ENCODE peak calls at places on chromosomes 1 and 21, in nine cellular contexts. M is left lung; P is aorta; H is CD8-positive, alpha-beta T cell; B is RWPE2; X is pancreas; E is PC-3; S is lower lobe of right lung; L is heart left ventricle. G is an unnamed sample. For H3K36me3, the result is how much of the 10 kb centered on the place peaks cover.

GRCh38 chr1:193457676-193458075 is 271.3 kb upstream of the B3GALT2 start:
- ATAC-seq in M (no peak), P (no peak), H (peak), B (no peak), X (peak), E (no peak), S (no peak), L (no peak), G (no peak)

GRCh38 chr1:157034137-157034800 is 11.3 kb downstream of the ARHGEF11 start:
- ATAC-seq in M (no peak), P (no peak), H (no peak), B (no peak), X (peak), E (peak), S (no peak), L (no peak), G (no peak)

GRCh38 chr1:203534526-203534925 is 40.6 kb downstream of the OPTC start:
- ATAC-seq in M (no peak), P (peak), H (no peak), B (peak), X (peak), E (peak), S (no peak), L (no peak), G (peak)

GRCh38 chr21:31078216-31078615 is 39.9 kb upstream of the KRTAP19-8 start:
- ATAC-seq in M (no peak), P (no peak), H (no peak), B (no peak), X (no peak), E (no peak), S (no peak), L (no peak), G (no peak)

GRCh38 chr1:71839876-71840275 is 442.5 kb downstream of the NEGR1 start:
- ATAC-seq in M (no peak), P (no peak), H (no peak), B (no peak), X (no peak), E (no peak), S (no peak), L (no peak), G (no peak)

GRCh38 chr1:162397039-162397448 is 14.9 kb downstream of the SH2D1B start:
- ATAC-seq in M (no peak), P (no peak), H (no peak), B (no peak), X (no peak), E (peak), S (no peak), L (no peak), G (peak)

GRCh38 chr1:20124451-20125057 is 5.2 kb upstream of the PLA2G2D start:
- ATAC-seq in M (peak), P (no peak), H (no peak), B (peak), X (peak), E (peak), S (peak), L (no peak), G (peak)

GRCh38 chr1:192066202-192066601 is 92.1 kb upstream of the RGS18 start:
- ATAC-seq in M (no peak), P (no peak), H (no peak), B (no peak), X (no peak), E (no peak), S (no peak), L (no peak), G (no peak)

GRCh38 chr1:154497026-154497806 is 4.8 kb upstream of the TDRD10 start:
- ATAC-seq in M (peak), P (no peak), H (peak), B (no peak), X (peak), E (no peak), S (peak), L (peak), G (no peak)

GRCh38 chr1:48493970-48494769 is 22.2 kb upstream of the SPATA6 start:
- ATAC-seq in M (peak), P (peak), H (no peak), B (peak), X (peak), E (peak), S (peak), L (no peak), G (peak)

GRCh38 chr1:9836632-9836960 is 12.8 kb upstream of the CLSTN1 start:
- ATAC-seq in M (no peak), P (no peak), H (no peak), B (peak), X (no peak), E (no peak), S (no peak), L (no peak), G (no peak)

GRCh38 chr1:180527270-180527669 is 24.9 kb upstream of the ACBD6 start:
- ATAC-seq in M (peak), P (no peak), H (no peak), B (no peak), X (peak), E (peak), S (peak), L (no peak), G (no peak)

GRCh38 chr1:158819461-158820443 is 11.4 kb upstream of the MNDA start:
- ATAC-seq in M (peak), P (no peak), H (peak), B (peak), X (peak), E (no peak), S (peak), L (no peak), G (no peak)

GRCh38 chr1:182149411-182149965 is 88.0 kb upstream of the ZNF648 start:
- ATAC-seq in M (peak), P (peak), H (no peak), B (peak), X (peak), E (peak), S (peak), L (peak), G (peak)

GRCh38 chr1:15246960-15247614 is at the start of gene FHAD1:
- ATAC-seq in M (peak), P (peak), H (peak), B (peak), X (peak), E (no peak), S (peak), L (no peak), G (peak)

GRCh38 chr1:67572594-67573221 is 112.3 kb upstream of the GADD45A start:
- ATAC-seq in M (peak), P (peak), H (no peak), B (peak), X (peak), E (no peak), S (peak), L (peak), G (no peak)

GRCh38 chr1:7008975-7009740 is 223.9 kb downstream of the CAMTA1 start:
- ATAC-seq in M (no peak), P (no peak), H (no peak), B (no peak), X (no peak), E (no peak), S (no peak), L (no peak), G (no peak)

GRCh38 chr1:202600432-202601041 is 109.7 kb downstream of the SYT2 start:
- ATAC-seq in M (no peak), P (peak), H (no peak), B (peak), X (no peak), E (no peak), S (no peak), L (no peak), G (no peak)

GRCh38 chr1:218492840-218493239 is 147.7 kb downstream of the TGFB2 start:
- ATAC-seq in M (no peak), P (no peak), H (no peak), B (no peak), X (no peak), E (peak), S (no peak), L (no peak), G (no peak)

GRCh38 chr21:35904995-35905972 is 155.0 kb downstream of the SETD4 start:
- ATAC-seq in M (peak), P (peak), H (no peak), B (no peak), X (peak), E (no peak), S (peak), L (peak), G (peak)

GRCh38 chr1:117346206-117346928 is 20.9 kb upstream of the MAN1A2 start:
- ATAC-seq in M (no peak), P (no peak), H (no peak), B (peak), X (peak), E (peak), S (no peak), L (no peak), G (no peak)

GRCh38 chr21:33847586-33848251 is 67.9 kb downstream of the ATP5PO start:
- ATAC-seq in M (no peak), P (no peak), H (no peak), B (no peak), X (no peak), E (no peak), S (no peak), L (no peak), G (no peak)

GRCh38 chr21:33850401-33850800 is 65.2 kb downstream of the ATP5PO start:
- ATAC-seq in M (no peak), P (no peak), H (no peak), B (no peak), X (no peak), E (no peak), S (no peak), L (no peak), G (no peak)

GRCh38 chr21:33850985-33851384 is 64.6 kb downstream of the ATP5PO start:
- ATAC-seq in M (no peak), P (no peak), H (no peak), B (no peak), X (no peak), E (no peak), S (no peak), L (no peak), G (no peak)

GRCh38 chr21:33848252-33848953 is 67.2 kb downstream of the ATP5PO start:
- ATAC-seq in M (no peak), P (no peak), H (no peak), B (peak), X (no peak), E (peak), S (no peak), L (no peak), G (no peak)

GRCh38 chr21:33849839-33850238 is 65.8 kb downstream of the ATP5PO start:
- ATAC-seq in M (no peak), P (no peak), H (no peak), B (peak), X (no peak), E (peak), S (no peak), L (no peak), G (no peak)
- H3K36me3 ChIP-seq in M (under half), P (under half), H (under half), B (under half), X (under half), E (under half), S (under half), L (under half), G (under half)

DNA sequence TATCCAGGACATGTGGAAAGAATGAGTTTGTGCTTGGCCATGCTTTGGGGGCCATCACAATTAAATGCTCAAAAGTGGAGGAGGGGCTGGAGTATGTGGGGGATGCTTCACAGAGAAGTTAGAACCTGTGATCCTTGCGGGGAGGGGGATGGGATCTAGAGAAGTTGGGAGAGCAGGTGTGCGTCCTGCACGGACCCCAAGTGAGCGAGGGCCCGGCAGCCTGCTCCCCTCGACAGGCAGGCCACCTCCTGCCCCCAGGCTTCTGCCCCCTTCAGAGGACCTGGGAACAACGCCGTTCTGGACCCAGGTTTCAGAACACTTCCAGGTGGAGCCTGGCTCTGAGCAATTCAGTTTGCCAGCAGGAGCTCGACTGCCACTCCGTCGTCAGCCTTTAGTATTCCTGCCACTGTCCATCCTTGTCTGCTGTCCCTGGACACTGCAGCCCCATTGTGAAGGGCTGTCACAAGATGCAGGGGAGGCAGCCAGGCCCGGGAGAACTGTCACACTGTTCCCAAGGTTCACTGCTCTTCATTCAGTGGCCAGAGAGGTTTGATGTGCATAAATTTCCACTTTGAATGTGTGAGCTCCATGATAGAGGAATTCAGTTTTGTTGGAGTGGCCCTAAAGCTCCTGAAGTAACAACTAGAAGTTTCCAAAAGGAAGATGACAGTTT is 112.2 kb downstream of the DHRS3 start:
- ATAC-seq in M (no peak), P (no peak), H (no peak), B (no peak), X (no peak), E (no peak), S (no peak), L (no peak), G (no peak)
- H3K36me3 ChIP-seq in M (under half), P (under half), H (under half), B (under half), X (under half), E (under half), S (under half), L (half or more), G (under half)

GRCh38 chr1:197106869-197107268 is 39.6 kb downstream of the ASPM start:
- ATAC-seq in M (no peak), P (no peak), H (no peak), B (no peak), X (no peak), E (no peak), S (no peak), L (no peak), G (no peak)
- H3K36me3 ChIP-seq in M (under half), P (under half), H (under half), B (half or more), X (under half), E (under half), S (under half), L (under half), G (under half)

GRCh38 chr1:17016317-17016661 is 4.6 kb upstream of the ATP13A2 start:
- ATAC-seq in M (no peak), P (no peak), H (no peak), B (peak), X (no peak), E (peak), S (no peak), L (no peak), G (no peak)

GRCh38 chr1:17021896-17022295 is 10.2 kb upstream of the ATP13A2 start:
- ATAC-seq in M (no peak), P (no peak), H (no peak), B (no peak), X (no peak), E (no peak), S (no peak), L (no peak), G (no peak)

GRCh38 chr1:17017435-17017834 is 5.7 kb upstream of the ATP13A2 start:
- ATAC-seq in M (no peak), P (no peak), H (no peak), B (no peak), X (no peak), E (no peak), S (no peak), L (no peak), G (no peak)

GRCh38 chr1:17020502-17020901 is 8.8 kb upstream of the ATP13A2 start:
- ATAC-seq in M (no peak), P (no peak), H (no peak), B (no peak), X (no peak), E (no peak), S (no peak), L (no peak), G (no peak)

DNA sequence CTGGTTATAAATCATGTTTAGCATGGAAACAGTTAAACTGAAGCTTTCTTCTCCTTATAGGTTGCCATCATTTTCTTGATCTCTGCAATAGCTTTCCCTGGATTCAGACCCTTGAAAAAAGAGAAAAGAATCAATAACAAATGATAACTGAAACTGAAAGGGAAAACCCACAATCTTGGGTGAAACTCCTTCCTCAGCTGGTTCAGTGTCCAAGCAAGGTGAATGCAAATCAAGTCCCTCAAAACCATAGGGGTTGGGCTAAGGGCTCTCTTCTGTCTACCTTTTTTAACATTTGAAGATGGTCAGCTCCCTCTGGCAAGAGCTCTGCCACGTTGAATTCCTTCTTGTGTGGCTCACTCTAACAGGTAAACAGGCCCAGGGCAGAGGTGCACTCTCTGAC is 7.1 kb upstream of the ATP13A2 start:
- ATAC-seq in M (no peak), P (no peak), H (no peak), B (no peak), X (peak), E (no peak), S (no peak), L (no peak), G (no peak)
- H3K36me3 ChIP-seq in M (under half), P (under half), H (under half), B (half or more), X (half or more), E (under half), S (half or more), L (half or more), G (half or more)

GRCh38 chr1:28565040-28565439 is 12.2 kb downstream of the TRNAU1AP start:
- ATAC-seq in M (peak), P (no peak), H (no peak), B (no peak), X (no peak), E (no peak), S (peak), L (no peak), G (no peak)

GRCh38 chr1:28566931-28567330 is 14.0 kb downstream of the TRNAU1AP start:
- ATAC-seq in M (no peak), P (no peak), H (no peak), B (no peak), X (no peak), E (no peak), S (no peak), L (no peak), G (no peak)

GRCh38 chr1:28560886-28561285 is 8.0 kb downstream of the TRNAU1AP start:
- ATAC-seq in M (no peak), P (no peak), H (no peak), B (no peak), X (no peak), E (no peak), S (no peak), L (no peak), G (no peak)

GRCh38 chr1:28565726-28566125 is 12.8 kb downstream of the TRNAU1AP start:
- ATAC-seq in M (no peak), P (no peak), H (no peak), B (no peak), X (no peak), E (no peak), S (no peak), L (no peak), G (no peak)

GRCh38 chr1:28564310-28564709 is 11.4 kb downstream of the TRNAU1AP start:
- ATAC-seq in M (peak), P (no peak), H (no peak), B (no peak), X (no peak), E (no peak), S (peak), L (no peak), G (no peak)
- H3K36me3 ChIP-seq in M (under half), P (under half), H (under half), B (half or more), X (half or more), E (under half), S (half or more), L (half or more), G (half or more)

GRCh38 chr1:8408151-8408839 is 90.4 kb downstream of the SLC45A1 start:
- ATAC-seq in M (peak), P (peak), H (no peak), B (no peak), X (peak), E (peak), S (peak), L (peak), G (peak)

GRCh38 chr1:8406946-8407345 is 89.0 kb downstream of the SLC45A1 start:
- ATAC-seq in M (no peak), P (no peak), H (no peak), B (no peak), X (no peak), E (no peak), S (no peak), L (no peak), G (peak)

GRCh38 chr1:8409107-8409506 is 91.2 kb downstream of the SLC45A1 start:
- ATAC-seq in M (peak), P (peak), H (peak), B (peak), X (peak), E (peak), S (peak), L (no peak), G (no peak)

GRCh38 chr1:8406011-8406410 is 88.1 kb downstream of the SLC45A1 start:
- ATAC-seq in M (no peak), P (no peak), H (no peak), B (no peak), X (no peak), E (no peak), S (no peak), L (no peak), G (no peak)

DNA sequence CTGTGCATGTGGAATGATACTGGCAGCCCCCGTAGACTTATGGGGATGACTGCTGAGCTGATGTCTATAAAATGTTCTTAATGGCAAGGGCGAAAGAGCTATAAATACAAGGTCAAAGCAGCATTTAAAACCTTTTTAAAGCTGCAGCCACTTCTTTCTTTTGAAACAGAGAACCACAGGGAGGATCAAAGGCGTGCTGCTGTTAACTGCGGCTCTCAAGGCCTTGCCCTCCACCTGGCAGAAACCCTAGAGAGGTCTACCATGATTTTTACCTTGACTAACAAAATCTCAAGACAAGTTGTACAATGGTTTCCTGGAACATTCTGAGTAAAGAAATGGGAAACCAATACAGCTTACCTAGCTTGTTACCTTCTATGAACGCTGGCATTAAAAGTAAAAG is 89.7 kb downstream of the SLC45A1 start:
- ATAC-seq in M (peak), P (no peak), H (peak), B (no peak), X (no peak), E (no peak), S (peak), L (no peak), G (no peak)
- H3K36me3 ChIP-seq in M (under half), P (under half), H (under half), B (under half), X (under half), E (under half), S (under half), L (under half), G (under half)

G was measured in gastroesophageal sphincter.